ENCODE peak calls at places on chromosomes 5 and 9, in four cellular contexts. X, C, R and D are unnamed samples.

GRCh38 chr5:172523146-172523745 is 68.9 kb upstream of the SH3PXD2B start:
- DNase-seq in X (no peak), C (no peak), R (no peak), D (no peak)

GRCh38 chr5:103469288-103470065 is 93.1 kb downstream of the NUDT12 start:
- DNase-seq in X (no peak), C (no peak), R (no peak), D (no peak)

GRCh38 chr5:77645158-77645994 is 6.9 kb upstream of the OTP start:
- DNase-seq in X (no peak), C (peak), R (peak), D (peak)

GRCh38 chr9:33025572-33026347 is 687 bp downstream of the DNAJA1 start:
- DNase-seq in X (no peak), C (peak), R (peak), D (peak)

GRCh38 chr5:103010120-103010666 is 109.7 kb downstream of the GIN1 start:
- DNase-seq in X (no peak), C (no peak), R (no peak), D (no peak)

GRCh38 chr9:137619240-137620090 is 660 bp downstream of the EHMT1 start:
- DNase-seq in X (no peak), C (peak), R (no peak), D (peak)

GRCh38 chr9:112012026-112012902 is 115.7 kb downstream of the UGCG start:
- DNase-seq in X (peak), C (no peak), R (peak), D (no peak)

GRCh38 chr9:110126986-110127864 is 80.7 kb downstream of the C9orf152 start:
- DNase-seq in X (no peak), C (no peak), R (peak), D (no peak)

GRCh38 chr5:61964199-61964598 is 341.8 kb upstream of the KIF2A start:
- DNase-seq in X (no peak), C (no peak), R (no peak), D (no peak)

GRCh38 chr5:472076-472655 is 29.2 kb downstream of the EXOC3 start:
- DNase-seq in X (no peak), C (no peak), R (no peak), D (peak)

GRCh38 chr5:135497971-135498661 is 37.6 kb downstream of the NEUROG1 start:
- DNase-seq in X (no peak), C (no peak), R (no peak), D (no peak)

GRCh38 chr5:35320029-35320428 is 89.7 kb upstream of the PRLR start:
- DNase-seq in X (no peak), C (no peak), R (no peak), D (no peak)

GRCh38 chr5:10534491-10535236 is 29.2 kb upstream of the ANKRD33B start:
- DNase-seq in X (no peak), C (no peak), R (no peak), D (no peak)

GRCh38 chr5:65157906-65158603 is 323.7 kb downstream of the ADAMTS6 start:
- DNase-seq in X (no peak), C (no peak), R (peak), D (no peak)

GRCh38 chr5:36691241-36691640 is 84.8 kb downstream of the SLC1A3 start:
- DNase-seq in X (no peak), C (no peak), R (no peak), D (no peak)

GRCh38 chr9:114273461-114273881 is 49.4 kb upstream of the ORM1 start:
- DNase-seq in X (no peak), C (no peak), R (no peak), D (no peak)

GRCh38 chr5:91311168-91311696 is 71.9 kb downstream of the ARRDC3 start:
- DNase-seq in X (no peak), C (no peak), R (no peak), D (no peak)

GRCh38 chr9:91599564-91599963 is 175.9 kb upstream of the NFIL3 start:
- DNase-seq in X (no peak), C (no peak), R (no peak), D (no peak)

GRCh38 chr5:162870966-162871365 is 566.4 kb upstream of the CCNG1 start:
- DNase-seq in X (no peak), C (no peak), R (no peak), D (no peak)

GRCh38 chr5:135376961-135377621 is 21.9 kb downstream of the MACROH2A1 start:
- DNase-seq in X (no peak), C (no peak), R (no peak), D (no peak)

GRCh38 chr5:60066502-60066901 is 173.0 kb upstream of the PDE4D start:
- DNase-seq in X (no peak), C (no peak), R (no peak), D (no peak)

GRCh38 chr5:134128648-134128995 is 14.1 kb downstream of the TCF7 start:
- DNase-seq in X (no peak), C (no peak), R (no peak), D (no peak)

GRCh38 chr5:53542917-53543316 is 17.5 kb upstream of the NDUFS4 start:
- DNase-seq in X (no peak), C (no peak), R (no peak), D (no peak)

GRCh38 chr5:81789033-81789432 is 38.1 kb upstream of the SSBP2 start:
- DNase-seq in X (no peak), C (no peak), R (no peak), D (peak)

GRCh38 chr9:14993891-14994554 is 83.8 kb upstream of the FREM1 start:
- DNase-seq in X (no peak), C (no peak), R (no peak), D (no peak)

GRCh38 chr9:83699615-83700014 is 8.1 kb downstream of the UBQLN1 start:
- DNase-seq in X (no peak), C (no peak), R (no peak), D (no peak)

GRCh38 chr5:80703291-80703690 is 48.5 kb upstream of the DHFR start:
- DNase-seq in X (no peak), C (no peak), R (no peak), D (no peak)

GRCh38 chr9:117825609-117826347 is 121.6 kb downstream of the TLR4 start:
- DNase-seq in X (peak), C (no peak), R (no peak), D (no peak)

GRCh38 chr5:89932771-89933181 is 476.8 kb downstream of the CETN3 start:
- DNase-seq in X (no peak), C (no peak), R (no peak), D (no peak)

GRCh38 chr5:173472164-173472563 is 143.9 kb upstream of the STC2 start:
- DNase-seq in X (no peak), C (no peak), R (peak), D (no peak)

GRCh38 chr5:98940586-98940985 is 11.8 kb upstream of the CHD1 start:
- DNase-seq in X (no peak), C (no peak), R (no peak), D (no peak)

GRCh38 chr5:59648949-59649921 is 244.3 kb downstream of the PDE4D start:
- DNase-seq in X (no peak), C (peak), R (no peak), D (no peak)

GRCh38 chr9:74908665-74909064 is 20.9 kb upstream of the TRPM6 start:
- DNase-seq in X (no peak), C (no peak), R (no peak), D (no peak)

GRCh38 chr9:121671612-121672155 is 20.2 kb downstream of the DAB2IP start:
- DNase-seq in X (no peak), C (no peak), R (no peak), D (no peak)

GRCh38 chr9:127763918-127764384 is 14.5 kb downstream of the SH2D3C start:
- DNase-seq in X (no peak), C (no peak), R (peak), D (peak)

GRCh38 chr5:142109356-142110045 is 922 bp downstream of the NDFIP1 start:
- DNase-seq in X (no peak), C (no peak), R (no peak), D (no peak)

GRCh38 chr5:63820557-63820956 is 141.7 kb downstream of the HTR1A start:
- DNase-seq in X (no peak), C (no peak), R (no peak), D (no peak)

GRCh38 chr5:73693573-73694061 is 67.6 kb downstream of the ARHGEF28 start:
- DNase-seq in X (no peak), C (peak), R (peak), D (no peak)

GRCh38 chr5:179900707-179901106 is 7.0 kb downstream of the TBC1D9B start:
- DNase-seq in X (no peak), C (no peak), R (no peak), D (no peak)

GRCh38 chr5:179901462-179901861 is 6.2 kb downstream of the TBC1D9B start:
- DNase-seq in X (no peak), C (no peak), R (no peak), D (no peak)

GRCh38 chr5:179900206-179900605 is 7.5 kb downstream of the TBC1D9B start:
- DNase-seq in X (no peak), C (no peak), R (no peak), D (no peak)

GRCh38 chr5:179902763-179903158 is 4.9 kb downstream of the TBC1D9B start:
- DNase-seq in X (no peak), C (no peak), R (no peak), D (no peak)

DNA sequence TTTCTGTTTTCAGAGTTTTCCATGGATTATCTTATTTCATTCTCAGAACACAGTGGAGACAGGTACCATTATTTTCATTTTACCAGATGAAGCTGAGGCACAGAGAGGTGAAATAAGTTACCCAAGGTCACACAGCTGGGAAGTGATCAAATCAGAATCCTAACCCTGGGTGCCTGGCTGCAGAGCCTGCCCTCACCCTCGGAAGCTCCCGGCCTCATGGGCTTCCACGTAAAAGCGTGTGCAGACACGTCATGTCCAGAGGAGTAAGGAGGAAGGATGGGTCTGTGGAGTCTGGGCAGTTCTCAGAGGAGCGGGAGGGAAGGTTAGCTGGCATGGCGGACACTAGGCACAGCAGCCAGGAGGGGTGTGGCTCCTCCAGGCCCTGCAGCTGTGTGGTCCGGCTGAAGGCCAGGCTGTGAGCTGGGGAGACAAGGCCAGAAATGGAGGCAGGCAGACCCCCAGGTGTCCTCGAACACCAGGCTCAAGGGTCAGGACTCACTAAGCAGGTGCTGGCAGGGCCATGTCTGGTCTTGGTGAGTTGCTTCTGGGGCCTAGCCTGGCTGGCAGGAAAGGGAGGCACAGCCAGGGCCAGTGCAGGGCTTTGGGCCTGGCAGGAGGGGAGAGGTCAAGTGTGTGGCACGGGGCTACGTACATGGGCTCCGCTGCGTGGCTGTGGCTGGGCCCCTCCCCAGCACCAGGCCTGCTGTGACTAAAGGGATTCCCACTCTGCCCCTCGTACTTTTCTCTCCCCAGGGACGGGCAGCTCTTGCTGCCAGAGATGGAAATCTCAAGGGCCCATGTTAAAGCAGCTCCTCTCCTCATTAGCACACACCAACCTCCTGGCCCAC is 5.6 kb downstream of the TBC1D9B start:
- DNase-seq in X (no peak), C (no peak), R (no peak), D (no peak)
- TF ChIP-seq TARDBP in X (no peak), C (no peak), R (no peak), D (no peak)

DNA sequence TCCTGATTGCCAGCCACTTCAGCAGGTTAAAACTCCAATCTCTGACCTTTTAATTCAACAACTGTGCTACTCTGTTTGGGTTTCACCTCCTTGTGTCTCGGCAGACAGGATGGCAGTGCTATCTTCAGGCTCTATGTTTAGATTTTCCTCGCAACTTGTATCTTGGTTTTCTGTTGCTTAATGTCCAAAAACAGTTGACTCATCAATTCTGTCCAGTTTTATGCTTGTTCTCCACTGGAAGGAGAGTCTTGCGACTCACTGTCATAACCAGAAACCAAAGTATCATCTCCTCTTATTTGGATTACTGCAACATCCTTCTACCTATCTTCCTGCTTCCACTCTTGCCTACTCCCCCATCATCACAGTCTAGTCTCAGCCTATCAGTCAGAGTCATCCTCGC is 130.9 kb upstream of the ADAMTS16 start:
- DNase-seq in X (no peak), C (no peak), R (no peak), D (no peak)
- TF ChIP-seq TARDBP in X (no peak), C (no peak), R (no peak), D (no peak)

GRCh38 chr9:129544766-129545165 is 76.1 kb downstream of the C9orf50 start:
- DNase-seq in X (no peak), C (no peak), R (no peak), D (no peak)
- TF ChIP-seq TARDBP in X (no peak), C (no peak), R (no peak), D (no peak)

DNA sequence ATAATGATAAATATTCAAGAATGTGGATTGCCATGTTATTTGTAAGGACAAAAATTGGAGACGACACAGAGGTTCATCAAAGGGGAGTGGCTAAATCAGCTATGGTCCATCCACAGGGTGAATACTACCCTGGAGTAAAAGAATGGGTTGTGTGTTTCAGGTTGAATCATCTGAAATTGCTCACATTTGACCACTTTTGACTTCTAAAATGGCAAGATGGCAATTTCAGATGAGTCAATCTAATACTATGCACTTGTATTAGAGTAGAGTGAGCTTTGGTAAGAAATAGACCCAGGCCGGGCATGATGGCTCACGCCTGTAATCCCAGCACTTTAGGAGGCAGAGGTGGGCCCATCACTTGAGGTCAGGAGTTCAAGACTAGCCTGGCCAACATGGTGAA is 131.8 kb downstream of the GAPVD1 start:
- DNase-seq in X (peak), C (no peak), R (no peak), D (no peak)
- TF ChIP-seq TARDBP in X (no peak), C (no peak), R (no peak), D (no peak)